ENCODE peak calls at places on chromosomes 4 and X, in eight cellular contexts. T, E, X, U, A, K, B and J are unnamed samples.
A peak's percentile ranks its signal among the peaks of the same experiment; 100 is the strongest.

GRCh38 chr4:165368114-165368513 is 10.7 kb upstream of the CPE start:
- DNase-seq in T (no peak), E (no peak), X (no peak), U (no peak), A (no peak), K (no peak), B (no peak), J (no peak)

GRCh38 chr4:17490575-17491059 is 21.3 kb downstream of the QDPR start:
- DNase-seq in T (no peak), E (no peak), X (no peak), U (no peak), A (no peak), K (no peak), B (no peak), J (no peak)

GRCh38 chr4:126572264-126572663 is 1060.5 kb upstream of the INTU start:
- DNase-seq in T (no peak), E (no peak), X (no peak), U (no peak), A (no peak), K (no peak), B (no peak), J (no peak)

GRCh38 chrX:30620125-30620524 is 33.1 kb upstream of the GK start:
- DNase-seq in T (no peak), E (no peak), X (no peak), U (no peak), A (no peak), K (no peak), B (no peak), J (no peak)

GRCh38 chrX:134935286-134935685 is 55.5 kb upstream of the SMIM10 start:
- DNase-seq in T (no peak), E (no peak), X (no peak), U (no peak), A (no peak), K (no peak), B (no peak), J (no peak)

GRCh38 chrX:130652824-130653578 is 250.0 kb downstream of the ENOX2 start:
- DNase-seq in T (no peak), E (no peak), X (no peak), U (no peak), A (no peak), K (no peak), B (no peak), J (no peak)

GRCh38 chrX:16462912-16463311 is 187.0 kb upstream of the S100G start:
- DNase-seq in T (no peak), E (no peak), X (peak; percentile 62), U (no peak), A (peak; percentile 40), K (no peak), B (no peak), J (no peak)

GRCh38 chrX:10569946-10570345 is 50.4 kb downstream of the MID1 start:
- DNase-seq in T (no peak), E (no peak), X (no peak), U (no peak), A (peak; percentile 39), K (no peak), B (no peak), J (no peak)

GRCh38 chrX:77640702-77641101 is 145.3 kb downstream of the ATRX start:
- DNase-seq in T (no peak), E (no peak), X (no peak), U (no peak), A (no peak), K (no peak), B (no peak), J (no peak)

GRCh38 chrX:149494844-149495565 is 10.1 kb downstream of the IDS start:
- DNase-seq in T (no peak), E (peak; percentile 18), X (no peak), U (no peak), A (no peak), K (no peak), B (no peak), J (no peak)

GRCh38 chrX:78945186-78945912 is at the start of gene P2RY10:
- DNase-seq in T (no peak), E (no peak), X (no peak), U (no peak), A (no peak), K (no peak), B (no peak), J (peak; percentile 35)

GRCh38 chr4:106584590-106584989 is 216.0 kb upstream of the GIMD1 start:
- DNase-seq in T (no peak), E (no peak), X (no peak), U (no peak), A (peak; percentile 12), K (no peak), B (no peak), J (no peak)

GRCh38 chr4:84218002-84218401 is 281.1 kb downstream of the NKX6-1 start:
- DNase-seq in T (no peak), E (no peak), X (no peak), U (no peak), A (no peak), K (no peak), B (no peak), J (no peak)

GRCh38 chr4:179595671-179596410 is 2153.6 kb upstream of the AGA start:
- DNase-seq in T (no peak), E (no peak), X (no peak), U (no peak), A (no peak), K (no peak), B (no peak), J (no peak)

GRCh38 chr4:188218392-188218791 is 79.2 kb downstream of the TRIML1 start:
- DNase-seq in T (no peak), E (no peak), X (no peak), U (no peak), A (no peak), K (no peak), B (no peak), J (no peak)

GRCh38 chrX:46912098-46912672 is at the start of gene JADE3:
- DNase-seq in T (peak; percentile 86), E (peak; percentile 82), X (peak; percentile 81), U (peak; percentile 52), A (peak; percentile 84), K (peak; percentile 90), B (peak; percentile 91), J (peak; percentile 78)

GRCh38 chr4:24569662-24570061 is 14.7 kb downstream of the DHX15 start:
- DNase-seq in T (no peak), E (no peak), X (no peak), U (no peak), A (no peak), K (no peak), B (no peak), J (no peak)
- H3K4me1 ChIP-seq in T (peaks cover 19% of the 10 kb centered on the region), E (peaks cover 26% of the 10 kb centered on the region), X (no peaks in the 10 kb centered on the region), U (no peaks in the 10 kb centered on the region), A (peaks cover 7% of the 10 kb centered on the region), K (peaks cover 5% of the 10 kb centered on the region), B (peaks cover 57% of the 10 kb centered on the region), J (peaks cover 34% of the 10 kb centered on the region)

DNA sequence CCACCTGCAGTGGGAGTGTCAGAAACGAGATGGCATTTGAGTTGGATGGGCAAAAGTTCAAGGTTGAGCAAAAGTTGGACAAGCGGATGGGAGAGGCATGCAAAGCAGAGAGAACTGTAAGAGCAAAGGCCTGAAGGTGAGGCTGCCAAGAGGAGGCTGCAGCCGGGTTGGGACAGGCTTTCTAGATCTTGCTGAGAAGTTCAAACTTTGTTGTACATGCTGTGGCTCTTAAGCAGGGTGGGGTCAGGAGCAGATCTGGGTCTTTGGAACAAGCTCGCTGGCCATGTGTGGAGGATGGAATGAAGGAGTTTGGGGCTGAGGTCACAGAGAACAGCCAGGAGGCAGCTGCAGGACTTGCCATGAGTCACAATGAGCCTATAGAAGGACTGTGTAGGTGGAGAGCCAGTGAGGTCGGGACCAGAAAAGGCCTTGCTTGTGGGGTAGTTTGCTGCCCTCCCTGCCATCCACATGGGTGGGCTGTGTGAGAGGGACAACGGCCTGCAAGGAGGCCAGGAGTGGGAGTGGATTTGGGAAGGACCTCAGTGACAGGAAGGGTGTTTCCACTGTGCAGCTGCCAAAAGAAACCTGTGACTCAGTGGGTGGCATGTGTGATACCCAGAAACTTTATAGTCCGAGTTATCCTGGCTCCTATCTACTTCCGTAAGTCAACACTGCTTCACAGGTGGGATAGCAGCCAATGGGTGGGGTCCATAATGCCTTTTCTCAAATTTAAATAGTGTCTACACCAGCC is 210.4 kb downstream of the MID1IP1 start:
- DNase-seq in T (no peak), E (no peak), X (no peak), U (no peak), A (no peak), K (peak; percentile 63), B (no peak), J (no peak)
- H3K4me1 ChIP-seq in T (no peaks in the 10 kb centered on the region), E (no peaks in the 10 kb centered on the region), X (no peaks in the 10 kb centered on the region), U (no peaks in the 10 kb centered on the region), A (no peaks in the 10 kb centered on the region), K (no peaks in the 10 kb centered on the region), B (no peaks in the 10 kb centered on the region), J (peaks cover 6% of the 10 kb centered on the region)

GRCh38 chr4:175824110-175824509 is 12.0 kb upstream of the GPM6A start:
- DNase-seq in T (no peak), E (no peak), X (no peak), U (no peak), A (no peak), K (no peak), B (no peak), J (no peak)

GRCh38 chr4:175823015-175823741 is 11.1 kb upstream of the GPM6A start:
- DNase-seq in T (no peak), E (no peak), X (no peak), U (no peak), A (no peak), K (no peak), B (no peak), J (no peak)

GRCh38 chr4:175827510-175827909 is 15.4 kb upstream of the GPM6A start:
- DNase-seq in T (no peak), E (no peak), X (no peak), U (no peak), A (no peak), K (no peak), B (no peak), J (no peak)
- H3K4me1 ChIP-seq in T (no peaks in the 10 kb centered on the region), E (no peaks in the 10 kb centered on the region), X (no peaks in the 10 kb centered on the region), U (no peaks in the 10 kb centered on the region), A (no peaks in the 10 kb centered on the region), K (no peaks in the 10 kb centered on the region), B (no peaks in the 10 kb centered on the region), J (no peaks in the 10 kb centered on the region)

GRCh38 chr4:184450045-184450444 is 24.3 kb downstream of the IRF2 start:
- DNase-seq in T (no peak), E (no peak), X (no peak), U (no peak), A (peak; percentile 65), K (no peak), B (no peak), J (no peak)

GRCh38 chr4:184444953-184445309 is 29.4 kb downstream of the IRF2 start:
- DNase-seq in T (no peak), E (no peak), X (no peak), U (no peak), A (no peak), K (peak; percentile 50), B (peak; percentile 76), J (peak; percentile 65)

GRCh38 chr4:184446132-184446531 is 28.2 kb downstream of the IRF2 start:
- DNase-seq in T (no peak), E (no peak), X (no peak), U (no peak), A (no peak), K (no peak), B (no peak), J (no peak)

GRCh38 chr4:184448828-184449227 is 25.5 kb downstream of the IRF2 start:
- DNase-seq in T (no peak), E (no peak), X (no peak), U (no peak), A (peak; percentile 83), K (peak; percentile 77), B (no peak), J (peak; percentile 35)

DNA sequence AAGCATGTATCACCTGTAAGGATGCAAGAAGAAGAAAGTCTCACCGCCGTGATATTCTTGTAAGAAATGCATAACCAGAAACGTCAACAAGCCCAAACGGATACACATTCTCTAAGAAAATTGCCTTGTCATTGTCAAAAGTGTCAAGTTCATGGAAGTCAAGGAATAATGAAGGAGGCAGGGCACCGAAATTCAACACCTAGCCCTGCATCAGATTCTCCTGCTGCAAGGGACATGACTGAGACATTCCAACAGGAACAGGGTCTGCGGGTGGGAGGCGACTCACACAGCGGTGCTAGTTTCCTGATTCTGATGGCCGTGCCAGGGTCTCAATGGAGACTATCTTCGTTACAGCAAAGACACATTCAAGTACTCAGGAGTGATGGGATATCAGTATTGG is 26.7 kb downstream of the IRF2 start:
- DNase-seq in T (no peak), E (no peak), X (no peak), U (no peak), A (no peak), K (no peak), B (no peak), J (no peak)
- H3K4me1 ChIP-seq in T (no peaks in the 10 kb centered on the region), E (no peaks in the 10 kb centered on the region), X (no peaks in the 10 kb centered on the region), U (peaks cover 20% of the 10 kb centered on the region), A (no peaks in the 10 kb centered on the region), K (peaks cover 30% of the 10 kb centered on the region), B (peaks cover 95% of the 10 kb centered on the region), J (peaks cover 20% of the 10 kb centered on the region)